ENCODE peak calls at places on chromosomes 13 and 19, in eight cellular contexts. D is CD4-positive, alpha-beta memory T cell; J is K562; O is heart left ventricle; P is sigmoid colon; E is adrenal gland; T is left lung; H is GM23338. Z is an unnamed sample.

GRCh38 chr13:94558721-94559120 is 37.2 kb downstream of the TGDS start:
- DNase-seq in D (no peak), J (no peak), O (no peak), P (no peak), E (no peak), T (no peak), H (peak; percentile 29), Z (no peak)

GRCh38 chr19:10295305-10295846 is 5.6 kb downstream of the ICAM5 start:
- DNase-seq in D (peak; percentile 71), J (peak; percentile 42), O (no peak), P (no peak), E (no peak), T (peak; percentile 75), H (peak; percentile 78), Z (no peak)

GRCh38 chr13:31476266-31476665 is 263.1 kb upstream of the RXFP2 start:
- DNase-seq in D (no peak), J (no peak), O (no peak), P (no peak), E (peak; percentile 21), T (no peak), H (peak; percentile 13), Z (no peak)

GRCh38 chr19:54481326-54481930 is 8.3 kb upstream of the CDC42EP5 start:
- DNase-seq in D (no peak), J (peak; percentile 51), O (peak; percentile 33), P (no peak), E (peak; percentile 40), T (no peak), H (peak; percentile 95), Z (no peak)

GRCh38 chr19:14554382-14554812 is 17.5 kb downstream of the NDUFB7 start:
- DNase-seq in D (no peak), J (peak; percentile 33), O (no peak), P (no peak), E (peak; percentile 55), T (no peak), H (peak; percentile 55), Z (no peak)

GRCh38 chr13:51230473-51231105 is 8.4 kb downstream of the FAM124A start:
- DNase-seq in D (no peak), J (no peak), O (peak; percentile 63), P (peak; percentile 91), E (peak; percentile 80), T (no peak), H (peak; percentile 46), Z (peak; percentile 7)

GRCh38 chr19:8575467-8575997 is 1.7 kb downstream of the MYO1F start:
- DNase-seq in D (peak; percentile 82), J (no peak), O (no peak), P (no peak), E (no peak), T (no peak), H (peak; percentile 77), Z (no peak)

GRCh38 chr19:49677232-49677881 is at the start of gene PRMT1:
- DNase-seq in D (peak; percentile 74), J (peak; percentile 85), O (no peak), P (no peak), E (no peak), T (peak; percentile 53), H (peak; percentile 67), Z (peak; percentile 58)

GRCh38 chr13:85816413-85816812 is 17.2 kb upstream of the SLITRK6 start:
- DNase-seq in D (no peak), J (no peak), O (no peak), P (no peak), E (no peak), T (no peak), H (no peak), Z (no peak)

GRCh38 chr19:32438751-32439150 is 33.2 kb downstream of the DPY19L3 start:
- DNase-seq in D (no peak), J (no peak), O (no peak), P (no peak), E (no peak), T (no peak), H (no peak), Z (no peak)

GRCh38 chr19:32437096-32437495 is 31.5 kb downstream of the DPY19L3 start:
- DNase-seq in D (no peak), J (no peak), O (no peak), P (no peak), E (no peak), T (no peak), H (no peak), Z (no peak)

GRCh38 chr19:32448026-32448425 is 42.5 kb downstream of the DPY19L3 start:
- DNase-seq in D (no peak), J (no peak), O (no peak), P (no peak), E (no peak), T (no peak), H (no peak), Z (no peak)

GRCh38 chr19:32436692-32437091 is 31.1 kb downstream of the DPY19L3 start:
- DNase-seq in D (no peak), J (no peak), O (no peak), P (no peak), E (no peak), T (no peak), H (no peak), Z (no peak)

DNA sequence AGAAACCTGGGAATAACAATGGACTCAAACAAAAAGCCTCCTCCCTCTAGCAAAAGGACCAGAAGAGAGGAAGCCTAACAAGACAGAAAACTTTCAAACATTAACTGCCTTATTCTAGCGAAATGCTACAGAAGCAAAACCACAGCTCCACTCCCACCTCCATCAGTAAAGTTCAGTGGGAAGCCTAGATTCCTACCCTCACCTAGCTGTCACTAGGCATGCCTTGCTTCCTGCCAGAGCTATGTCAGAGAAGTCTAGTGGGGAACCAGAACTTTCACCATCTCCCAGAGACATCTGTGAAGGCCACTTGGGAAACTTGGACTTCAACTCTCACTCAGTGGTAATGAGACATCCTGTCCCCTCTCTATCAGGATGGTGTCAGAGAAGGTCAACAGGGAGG is 37.1 kb downstream of the DPY19L3 start:
- DNase-seq in D (no peak), J (no peak), O (no peak), P (no peak), E (no peak), T (no peak), H (no peak), Z (no peak)
- H3K36me3 ChIP-seq in D (no peaks in the 10 kb centered on the region), J (peaks cover 50% of the 10 kb centered on the region), O (peaks cover 36% of the 10 kb centered on the region), P (peaks cover 6% of the 10 kb centered on the region), E (no peaks in the 10 kb centered on the region), T (peaks cover 40% of the 10 kb centered on the region), H (peaks cover 12% of the 10 kb centered on the region), Z (peaks cover 17% of the 10 kb centered on the region)

GRCh38 chr19:42054205-42054604 is 15.8 kb downstream of the GRIK5 start:
- DNase-seq in D (no peak), J (peak; percentile 31), O (no peak), P (no peak), E (no peak), T (no peak), H (no peak), Z (no peak)

GRCh38 chr19:42062381-42062780 is 7.6 kb downstream of the GRIK5 start:
- DNase-seq in D (no peak), J (no peak), O (no peak), P (no peak), E (no peak), T (no peak), H (no peak), Z (no peak)

GRCh38 chr19:42059196-42059595 is 10.8 kb downstream of the GRIK5 start:
- DNase-seq in D (no peak), J (no peak), O (no peak), P (no peak), E (no peak), T (no peak), H (no peak), Z (no peak)

GRCh38 chr19:42060117-42060516 is 9.9 kb downstream of the GRIK5 start:
- DNase-seq in D (no peak), J (no peak), O (no peak), P (no peak), E (no peak), T (no peak), H (no peak), Z (no peak)

DNA sequence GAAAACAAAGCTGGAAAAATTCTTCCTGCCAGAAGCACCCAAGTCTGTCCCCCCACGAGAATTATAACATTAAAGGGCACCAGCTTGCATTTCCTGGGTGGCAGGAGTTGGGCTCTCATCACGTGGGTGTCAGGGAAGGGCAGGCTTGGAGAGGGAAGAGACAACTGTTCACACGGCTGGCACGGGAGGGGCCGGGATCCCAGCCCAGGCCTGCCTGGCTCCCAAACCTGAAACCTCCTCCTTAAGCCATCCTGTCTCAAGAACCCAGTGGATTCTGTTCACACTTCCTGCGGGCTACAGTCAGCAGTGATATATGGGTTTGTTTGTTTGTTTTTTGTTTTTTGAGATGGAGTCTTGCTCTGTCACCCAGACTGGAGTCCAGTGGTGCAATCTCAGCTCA is 12.2 kb downstream of the GRIK5 start:
- DNase-seq in D (no peak), J (no peak), O (no peak), P (no peak), E (no peak), T (no peak), H (no peak), Z (no peak)
- H3K36me3 ChIP-seq in D (no peaks in the 10 kb centered on the region), J (no peaks in the 10 kb centered on the region), O (no peaks in the 10 kb centered on the region), P (peaks cover 21% of the 10 kb centered on the region), E (no peaks in the 10 kb centered on the region), T (no peaks in the 10 kb centered on the region), H (peaks cover 8% of the 10 kb centered on the region), Z (peaks cover 62% of the 10 kb centered on the region)

DNA sequence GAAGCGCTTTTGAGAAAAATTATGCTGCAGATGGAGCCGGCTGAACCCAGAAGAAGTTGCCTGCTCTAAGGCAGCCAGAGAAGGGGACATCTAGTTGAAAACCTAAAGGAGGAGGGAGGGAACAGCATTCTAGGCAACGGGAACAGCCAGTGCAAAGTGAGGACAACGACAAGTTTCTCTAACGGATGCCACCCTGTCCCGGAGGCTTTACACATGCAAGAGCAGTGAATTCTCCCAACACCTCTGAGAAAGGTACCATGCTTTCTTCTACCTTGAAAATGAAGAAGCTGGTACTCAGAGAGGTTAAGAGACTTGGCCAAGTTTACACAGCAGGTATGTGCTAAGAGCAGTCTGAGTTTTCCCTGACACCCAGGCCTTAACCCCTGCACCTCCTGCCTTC is 5.9 kb downstream of the IFNL3 start:
- DNase-seq in D (no peak), J (no peak), O (no peak), P (no peak), E (no peak), T (no peak), H (no peak), Z (no peak)
- H3K36me3 ChIP-seq in D (no peaks in the 10 kb centered on the region), J (no peaks in the 10 kb centered on the region), O (no peaks in the 10 kb centered on the region), P (no peaks in the 10 kb centered on the region), E (no peaks in the 10 kb centered on the region), T (no peaks in the 10 kb centered on the region), H (no peaks in the 10 kb centered on the region), Z (no peaks in the 10 kb centered on the region)

DNA sequence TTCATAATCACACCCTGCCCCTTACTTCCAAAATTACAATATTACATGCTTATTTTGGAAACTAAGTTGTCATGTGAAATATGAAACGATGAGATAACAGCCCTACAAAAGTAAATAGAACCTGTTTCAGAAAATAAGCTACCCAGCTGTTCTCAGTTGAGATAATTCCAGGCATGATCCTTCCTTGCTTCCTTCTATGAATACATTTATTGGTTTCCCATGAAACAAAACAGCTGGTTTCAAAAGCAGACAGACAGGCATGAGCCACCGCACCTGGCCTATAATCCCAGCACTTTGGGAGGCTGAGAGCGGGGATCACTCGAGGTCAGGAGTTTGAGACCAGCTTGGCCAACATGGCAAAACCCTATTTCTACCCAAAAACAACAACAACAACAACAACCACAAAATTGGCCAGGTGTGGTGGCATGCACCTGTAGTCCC is 95.4 kb downstream of the STK24 start:
- DNase-seq in D (no peak), J (no peak), O (no peak), P (peak; percentile 61), E (no peak), T (no peak), H (no peak), Z (no peak)
- H3K36me3 ChIP-seq in D (no peaks in the 10 kb centered on the region), J (no peaks in the 10 kb centered on the region), O (no peaks in the 10 kb centered on the region), P (no peaks in the 10 kb centered on the region), E (no peaks in the 10 kb centered on the region), T (peaks cover 8% of the 10 kb centered on the region), H (peaks cover 3% of the 10 kb centered on the region), Z (peaks cover 9% of the 10 kb centered on the region)

Z was measured in WERI-Rb-1.